ENCODE peak calls at places on chromosomes 7 and 10, in five cellular contexts. H, V, T, O and C are unnamed samples. For H3K9me3, the result is how much of the 10 kb centered on the place peaks cover.

GRCh38 chr10:44926771-44927751 is 15.9 kb downstream of the TMEM72 start:
- DNase-seq in V (no peak), H (no peak), O (no peak), T (no peak), C (no peak)

GRCh38 chr7:113099284-113099919 is 12.8 kb upstream of the GPR85 start:
- DNase-seq in H (no peak), O (no peak), T (no peak), V (no peak), C (no peak)

GRCh38 chr7:104272767-104273384 is 55.5 kb upstream of the LHFPL3 start:
- DNase-seq in T (peak), H (no peak), V (no peak), O (no peak), C (peak)

GRCh38 chr10:69434926-69435325 is 16.3 kb upstream of the TSPAN15 start:
- DNase-seq in H (no peak), T (no peak), V (no peak), O (no peak), C (no peak)

GRCh38 chr7:68770649-68771048 is 827.6 kb upstream of the AUTS2 start:
- DNase-seq in V (no peak), O (no peak), T (peak), H (no peak), C (peak)

GRCh38 chr7:84697506-84697905 is 489.4 kb downstream of the SEMA3D start:
- DNase-seq in O (no peak), H (no peak), T (no peak), V (no peak), C (no peak)

GRCh38 chr7:102331536-102332275 is 24.5 kb downstream of the SPDYE6 start:
- DNase-seq in O (no peak), V (no peak), H (no peak), T (no peak), C (no peak)

GRCh38 chr10:63005246-63005645 is 127.9 kb upstream of the NRBF2 start:
- DNase-seq in H (no peak), T (no peak), V (no peak), O (no peak), C (no peak)

GRCh38 chr10:123043409-123043925 is 34.7 kb downstream of the ACADSB start:
- DNase-seq in H (peak), O (peak), V (no peak), T (peak), C (peak)

GRCh38 chr10:121260383-121260782 is 337.9 kb downstream of the FGFR2 start:
- DNase-seq in T (no peak), H (no peak), O (no peak), V (no peak), C (no peak)

GRCh38 chr7:2009541-2010001 is 223.2 kb downstream of the MAD1L1 start:
- DNase-seq in H (no peak), V (no peak), T (no peak), O (no peak), C (peak)

GRCh38 chr7:81410471-81411117 is 359.3 kb downstream of the HGF start:
- DNase-seq in T (no peak), O (no peak), H (no peak), V (no peak), C (no peak)

GRCh38 chr7:36021367-36021766 is 131.7 kb upstream of the EEPD1 start:
- DNase-seq in V (no peak), T (no peak), O (no peak), H (no peak), C (no peak)

GRCh38 chr10:14184841-14185500 is 145.8 kb downstream of the FRMD4A start:
- DNase-seq in O (peak), T (peak), H (no peak), V (no peak), C (no peak)

GRCh38 chr10:2978574-2979266 is 88.6 kb upstream of the PFKP start:
- DNase-seq in V (no peak), T (no peak), H (no peak), O (no peak), C (no peak)

GRCh38 chr7:150877545-150877944 is 25.2 kb downstream of the AOC1 start:
- DNase-seq in H (no peak), V (no peak), O (no peak), T (no peak), C (no peak)

GRCh38 chr10:69045441-69046300 is 42.2 kb upstream of the SRGN start:
- DNase-seq in T (no peak), H (no peak), V (no peak), O (no peak), C (no peak)

GRCh38 chr7:27840760-27841364 is 100.9 kb downstream of the TAX1BP1 start:
- DNase-seq in O (no peak), H (no peak), V (no peak), T (no peak), C (no peak)

GRCh38 chr10:18312385-18313145 is 172.3 kb downstream of the CACNB2 start:
- DNase-seq in T (peak), O (no peak), H (no peak), V (no peak), C (no peak)

GRCh38 chr7:92582948-92583347 is 7.2 kb downstream of the FAM133B start:
- DNase-seq in O (no peak), V (no peak), T (no peak), H (no peak), C (no peak)

GRCh38 chr10:124350806-124351205 is 67.9 kb downstream of the OAT start:
- DNase-seq in O (no peak), T (no peak), V (no peak), H (peak), C (no peak)

GRCh38 chr7:2526659-2527504 is 7.3 kb downstream of the LFNG start:
- DNase-seq in H (no peak), T (no peak), O (peak), V (no peak), C (peak)

GRCh38 chr10:91493313-91493712 is 83.2 kb downstream of the HECTD2 start:
- DNase-seq in T (no peak), H (no peak), O (no peak), V (no peak), C (no peak)

GRCh38 chr10:27535312-27535711 is 31.2 kb downstream of the RAB18 start:
- DNase-seq in H (no peak), T (no peak), O (no peak), V (no peak), C (no peak)

GRCh38 chr7:85469446-85469970 is 282.7 kb upstream of the SEMA3D start:
- DNase-seq in V (no peak), O (no peak), T (no peak), H (no peak), C (no peak)

GRCh38 chr7:117043051-117043546 is 89.8 kb downstream of the ST7 start:
- DNase-seq in H (no peak), V (no peak), O (no peak), T (no peak), C (no peak)

GRCh38 chr7:55733584-55733983 is 129.0 kb downstream of the SEPTIN14 start:
- DNase-seq in O (no peak), V (no peak), H (no peak), T (no peak), C (no peak)

GRCh38 chr7:151934584-151934983 is 21.7 kb upstream of the GALNTL5 start:
- DNase-seq in O (no peak), V (no peak), H (no peak), T (no peak), C (no peak)

GRCh38 chr7:135074096-135074495 is 73.8 kb upstream of the TMEM140 start:
- DNase-seq in O (no peak), T (no peak), H (no peak), V (no peak), C (no peak)
- H3K9me3 ChIP-seq in O (under half), T (under half), H (under half), V (under half), C (under half)

GRCh38 chr7:127514499-127514898 is 70.9 kb downstream of the GCC1 start:
- DNase-seq in H (no peak), O (no peak), V (no peak), T (no peak), C (no peak)
- TF ChIP-seq CTCF in H (no peak), O (peak), V (no peak), T (peak), C (peak)

GRCh38 chr10:114242235-114242634 is 3.2 kb downstream of the VWA2 start:
- DNase-seq in O (no peak), V (no peak), T (no peak), H (no peak), C (no peak)

GRCh38 chr10:114243661-114244060 is 4.6 kb downstream of the VWA2 start:
- DNase-seq in T (no peak), O (no peak), H (no peak), V (no peak), C (no peak)

GRCh38 chr10:114244126-114244525 is 5.1 kb downstream of the VWA2 start:
- DNase-seq in H (peak), O (no peak), V (no peak), T (no peak), C (no peak)

GRCh38 chr10:114239117-114239993 is at the start of gene VWA2:
- DNase-seq in O (peak), H (peak), V (peak), T (no peak), C (peak)

DNA sequence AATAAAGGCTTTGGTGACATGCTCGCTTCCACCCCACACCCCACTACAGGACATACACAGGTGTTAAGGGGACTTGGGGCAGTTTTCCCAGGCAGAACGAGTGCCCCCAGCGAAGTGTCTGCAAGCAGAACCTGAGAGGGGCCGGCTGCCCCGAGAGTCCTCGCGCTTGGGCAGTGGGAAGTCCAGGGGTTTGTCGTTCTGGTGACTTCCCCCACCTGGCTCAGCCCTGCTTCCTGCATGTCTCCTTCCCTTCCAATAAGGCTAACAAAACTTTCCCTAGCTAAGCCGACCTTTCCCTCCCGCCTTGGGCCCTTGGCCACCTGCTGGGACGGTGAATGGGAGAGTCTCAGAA is 916 bp downstream of the VWA2 start:
- DNase-seq in O (no peak), V (no peak), H (no peak), T (no peak), C (no peak)
- H3K4me3 ChIP-seq in O (no peak), V (peak), H (peak), T (no peak), C (no peak)

GRCh38 chr7:157850481-157851444 is 514.0 kb downstream of the DNAJB6 start:
- DNase-seq in O (no peak), V (no peak), H (no peak), T (no peak), C (no peak)
- H3K9me3 ChIP-seq in O (under half), V (under half), H (under half), T (under half), C (under half)

GRCh38 chr7:50595538-50596102 is 30.4 kb upstream of the DDC start:
- DNase-seq in O (no peak), T (peak), H (no peak), V (no peak), C (peak)
- TF ChIP-seq CTCF in O (peak), T (peak), H (no peak), V (no peak), C (peak)